ENCODE peak calls at places on chromosomes 16 and 17, in eight cellular contexts. O is Panc1, T is spleen, N is psoas muscle, I is GM23338, M is left ventricle myocardium inferior, L is SJSA1, F is body of pancreas. V is an unnamed sample.

GRCh38 chr16:24553983-24554382 is 14.6 kb downstream of the RBBP6 start:
- DNase-seq in I (no peak), M (no peak), L (no peak), N (no peak), O (no peak), T (no peak), F (no peak), V (no peak)

GRCh38 chr17:6712058-6712853 is 913 bp downstream of the SLC13A5 start:
- DNase-seq in L (no peak), I (peak; percentile 78), M (no peak), O (no peak), T (no peak), N (no peak), F (no peak), V (no peak)

GRCh38 chr17:2179615-2180295 is 123.8 kb downstream of the SMG6 start:
- DNase-seq in M (peak; percentile 81), L (peak; percentile 63), O (no peak), N (peak; percentile 78), F (peak; percentile 75), T (no peak), I (no peak), V (no peak)

GRCh38 chr17:77882481-77883212 is 75.9 kb upstream of the TNRC6C start:
- DNase-seq in T (peak; percentile 94), M (peak; percentile 73), I (no peak), F (peak; percentile 49), N (peak; percentile 46), L (no peak), O (no peak), V (no peak)

GRCh38 chr16:69703638-69704037 is 22.7 kb downstream of the NQO1 start:
- DNase-seq in O (no peak), F (no peak), L (no peak), M (no peak), I (no peak), N (no peak), T (no peak), V (no peak)

GRCh38 chr16:70746708-70747424 is 54.1 kb downstream of the VAC14 start:
- DNase-seq in O (peak; percentile 81), N (peak; percentile 77), I (no peak), M (peak; percentile 50), L (peak; percentile 88), F (peak; percentile 76), T (no peak), V (peak; percentile 85)

GRCh38 chr17:5783851-5784250 is 199.5 kb upstream of the NLRP1 start:
- DNase-seq in M (no peak), L (no peak), I (no peak), F (no peak), N (no peak), O (no peak), T (no peak), V (no peak)

GRCh38 chr16:30740364-30741251 is 7.6 kb upstream of the PHKG2 start:
- DNase-seq in O (no peak), M (peak; percentile 86), I (peak; percentile 72), T (no peak), F (peak; percentile 89), L (peak; percentile 67), N (peak; percentile 83), V (peak; percentile 97)

GRCh38 chr16:67115649-67116048 is 5.9 kb downstream of the PHAF1 start:
- DNase-seq in I (no peak), O (peak; percentile 62), L (peak; percentile 84), M (no peak), T (no peak), F (no peak), N (no peak), V (no peak)

GRCh38 chr17:10266477-10266876 is 68.1 kb upstream of the GAS7 start:
- DNase-seq in O (no peak), T (no peak), N (no peak), M (no peak), I (no peak), L (no peak), F (no peak), V (no peak)

GRCh38 chr16:73610160-73610559 is 562.2 kb upstream of the ZFHX3 start:
- DNase-seq in L (no peak), I (peak; percentile 16), T (no peak), F (no peak), M (no peak), O (no peak), N (no peak), V (no peak)

GRCh38 chr16:66374176-66374575 is 7.7 kb downstream of the CDH5 start:
- DNase-seq in I (no peak), T (peak; percentile 56), N (no peak), F (no peak), O (no peak), L (no peak), M (no peak), V (peak; percentile 30)

GRCh38 chr16:50248845-50249244 is 17.5 kb upstream of the ADCY7 start:
- DNase-seq in I (peak; percentile 37), T (no peak), L (peak; percentile 48), M (no peak), F (no peak), O (no peak), N (no peak), V (no peak)

GRCh38 chr17:46769531-46770438 is 48.7 kb downstream of the WNT3 start:
- DNase-seq in I (no peak), N (peak; percentile 25), F (no peak), M (no peak), O (no peak), L (no peak), T (no peak), V (no peak)

GRCh38 chr16:19843371-19843770 is 41.3 kb downstream of the GPRC5B start:
- DNase-seq in F (no peak), O (no peak), L (no peak), I (no peak), M (no peak), N (no peak), T (no peak), V (no peak)

GRCh38 chr16:25177831-25178688 is 38.7 kb upstream of the AQP8 start:
- DNase-seq in O (no peak), M (no peak), F (peak; percentile 42), T (peak; percentile 75), N (no peak), I (no peak), L (no peak), V (no peak)

GRCh38 chr17:77880702-77881450 is 77.6 kb upstream of the TNRC6C start:
- DNase-seq in O (no peak), N (no peak), L (no peak), I (no peak), M (no peak), F (no peak), T (peak; percentile 80), V (no peak)

GRCh38 chr17:37206299-37206698 is 169.5 kb upstream of the C17orf78 start:
- DNase-seq in O (no peak), I (no peak), F (no peak), L (no peak), N (no peak), T (no peak), M (no peak), V (no peak)

GRCh38 chr17:57470906-57471305 is 214.6 kb downstream of the MSI2 start:
- DNase-seq in I (no peak), N (no peak), F (no peak), M (no peak), O (no peak), T (peak; percentile 30), L (no peak), V (no peak)

GRCh38 chr17:5203178-5203907 is 11.7 kb upstream of the ZNF594 start:
- DNase-seq in I (no peak), F (no peak), O (no peak), M (no peak), L (no peak), T (no peak), N (no peak), V (no peak)

GRCh38 chr17:76088041-76088867 is 9.3 kb downstream of the ZACN start:
- DNase-seq in N (no peak), M (no peak), T (no peak), I (peak; percentile 73), F (no peak), O (no peak), L (no peak), V (no peak)

DNA sequence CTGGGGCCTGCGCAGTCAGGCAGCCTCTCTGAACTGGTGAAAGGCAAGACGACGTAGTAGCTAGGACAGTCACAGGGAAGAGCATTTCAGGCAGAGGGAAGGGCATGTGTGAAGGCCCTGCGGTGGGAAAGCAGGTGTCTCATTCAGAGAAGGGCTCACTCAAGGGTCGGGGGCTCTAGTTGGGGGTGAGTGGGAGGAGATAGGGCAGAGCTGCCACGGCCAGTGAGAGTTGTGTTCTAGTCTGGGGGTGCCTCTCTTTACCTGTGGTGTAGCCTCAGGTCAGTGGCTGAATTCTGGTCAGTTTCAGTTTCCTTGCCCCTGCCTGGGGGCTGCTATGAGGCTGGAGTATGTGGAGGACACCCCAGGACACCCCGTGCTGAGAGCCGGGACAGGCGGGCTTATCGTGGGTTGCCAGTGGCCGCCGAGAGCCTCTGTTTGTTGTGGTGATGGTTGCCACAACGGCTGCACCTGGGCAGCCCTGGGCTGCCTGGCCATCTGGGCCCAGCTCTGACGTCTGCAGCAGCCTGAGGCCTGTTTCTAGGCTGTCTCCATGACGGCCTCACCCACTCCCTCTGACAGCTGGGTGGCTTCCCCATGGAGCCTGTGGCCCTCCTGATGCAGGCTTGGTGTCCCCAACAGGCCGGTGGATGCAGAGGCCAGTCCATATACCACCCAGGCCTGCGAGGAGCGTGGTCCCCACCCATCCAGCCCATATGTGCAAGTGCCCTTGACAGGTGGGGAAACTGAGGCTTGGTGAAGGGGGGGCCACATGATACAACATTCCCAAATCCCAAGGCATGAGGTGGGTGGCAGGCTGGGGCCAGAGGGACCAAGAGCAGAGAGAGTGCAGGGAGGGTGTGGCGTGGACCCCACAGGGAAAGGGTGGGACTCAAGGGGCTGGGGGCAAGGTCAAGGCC is 10.8 kb downstream of the MAP2K3 start:
- DNase-seq in N (peak; percentile 34), I (no peak), F (peak; percentile 62), L (no peak), M (peak; percentile 80), O (no peak), T (no peak), V (no peak)
- H3K27me3 ChIP-seq in N (no peaks in the 10 kb centered on the region), I (no peaks in the 10 kb centered on the region), F (no peaks in the 10 kb centered on the region), L (no peaks in the 10 kb centered on the region), M (peaks cover 4% of the 10 kb centered on the region), O (no peaks in the 10 kb centered on the region), T (no peaks in the 10 kb centered on the region), V (no peaks in the 10 kb centered on the region)

GRCh38 chr16:2810651-2811050 is 6.4 kb upstream of the PRSS21 start:
- DNase-seq in F (no peak), L (peak; percentile 26), T (peak; percentile 40), N (no peak), I (no peak), O (no peak), M (no peak), V (peak; percentile 36)
- H3K27me3 ChIP-seq in F (no peaks in the 10 kb centered on the region), L (peaks cover 16% of the 10 kb centered on the region), T (no peaks in the 10 kb centered on the region), N (peaks cover 4% of the 10 kb centered on the region), I (no peaks in the 10 kb centered on the region), O (no peaks in the 10 kb centered on the region), M (peaks cover 79% of the 10 kb centered on the region), V (no peaks in the 10 kb centered on the region)

GRCh38 chr17:48623583-48623982 is 2.6 kb downstream of the HOXB9 start:
- DNase-seq in T (no peak), M (no peak), F (no peak), O (no peak), L (no peak), N (no peak), I (no peak), V (no peak)
- H3K27me3 ChIP-seq in T (peaks cover 100% of the 10 kb centered on the region), M (peaks cover 100% of the 10 kb centered on the region), F (peaks cover 71% of the 10 kb centered on the region), O (no peaks in the 10 kb centered on the region), L (peaks cover 98% of the 10 kb centered on the region), N (peaks cover 99% of the 10 kb centered on the region), I (peaks cover 100% of the 10 kb centered on the region), V (peaks cover 68% of the 10 kb centered on the region)

DNA sequence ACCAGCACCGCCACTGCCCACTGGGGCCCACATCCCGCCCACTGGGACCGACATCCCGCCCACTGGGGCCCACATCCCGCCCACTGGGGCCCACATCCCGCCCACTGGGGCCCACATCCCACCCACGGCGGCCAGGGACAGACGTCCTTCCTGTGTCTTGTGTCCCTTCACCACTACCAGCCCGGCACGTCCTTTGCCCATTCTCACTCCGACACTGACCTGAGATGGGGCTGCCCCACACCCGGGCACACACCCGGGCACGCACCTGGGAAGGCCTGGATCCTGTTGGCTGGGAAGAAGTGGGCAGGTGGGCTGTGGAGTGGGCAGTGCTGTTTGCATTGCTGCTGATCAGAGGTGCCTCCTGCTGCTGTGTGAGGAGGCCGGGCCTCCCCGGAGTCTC is 28.4 kb upstream of the GNG13 start:
- DNase-seq in O (no peak), F (no peak), I (no peak), N (no peak), M (no peak), T (no peak), L (no peak), V (no peak)
- H3K27me3 ChIP-seq in O (no peaks in the 10 kb centered on the region), F (no peaks in the 10 kb centered on the region), I (no peaks in the 10 kb centered on the region), N (peaks cover 52% of the 10 kb centered on the region), M (peaks cover 77% of the 10 kb centered on the region), T (no peaks in the 10 kb centered on the region), L (peaks cover 35% of the 10 kb centered on the region), V (peaks cover 32% of the 10 kb centered on the region)

V was measured in RWPE2.